ENCODE peak calls at places on chromosomes 1 and 21, in four cellular contexts. K is OCI-LY7, M is SK-N-SH, Y is GM23338. I is an unnamed sample.
A peak's percentile ranks its signal among the peaks of the same experiment; 100 is the strongest.

GRCh38 chr1:3409737-3410434 is 44.6 kb upstream of the ARHGEF16 start:
- DNase-seq in M (peak; percentile 86), K (no peak), Y (peak; percentile 25), I (no peak)

GRCh38 chr1:25971044-25971881 is 26.6 kb downstream of the PAFAH2 start:
- DNase-seq in Y (peak; percentile 32), K (peak; percentile 69), M (no peak), I (no peak)

GRCh38 chr1:245074232-245074747 is 80.5 kb upstream of the KIF26B start:
- DNase-seq in Y (no peak), M (no peak), K (no peak), I (no peak)

GRCh38 chr21:41783476-41784150 is 16.8 kb upstream of the RIPK4 start:
- DNase-seq in M (no peak), K (no peak), Y (no peak), I (no peak)

GRCh38 chr1:209587778-209588177 is 4.3 kb downstream of the CAMK1G start:
- DNase-seq in M (no peak), Y (no peak), K (no peak), I (no peak)

GRCh38 chr1:3930696-3931309 is 30.7 kb upstream of the C1orf174 start:
- DNase-seq in K (no peak), Y (no peak), M (no peak), I (no peak)

GRCh38 chr1:165467706-165468105 is 22.8 kb upstream of the RXRG start:
- DNase-seq in K (no peak), Y (no peak), M (no peak), I (no peak)

GRCh38 chr1:220113136-220113695 is 19.3 kb downstream of the IARS2 start:
- DNase-seq in M (peak; percentile 52), K (peak; percentile 54), Y (peak; percentile 73), I (peak; percentile 58)

GRCh38 chr1:19622204-19622603 is 21.9 kb upstream of the NBL1 start:
- DNase-seq in K (no peak), M (no peak), Y (no peak), I (no peak)

GRCh38 chr21:23014021-23014420 is 2015.8 kb downstream of the NCAM2 start:
- DNase-seq in M (no peak), K (no peak), Y (no peak), I (no peak)

GRCh38 chr21:23003951-23004350 is 2005.7 kb downstream of the NCAM2 start:
- DNase-seq in M (no peak), K (no peak), Y (no peak), I (no peak)

GRCh38 chr21:23009360-23009759 is 2011.2 kb downstream of the NCAM2 start:
- DNase-seq in M (peak; percentile 41), Y (no peak), K (no peak), I (no peak)

GRCh38 chr21:23008803-23009202 is 2010.6 kb downstream of the NCAM2 start:
- DNase-seq in Y (no peak), K (no peak), M (peak; percentile 31), I (no peak)
- TF ChIP-seq EZH2phosphoT487 in Y (no peak), K (no peak), M (no peak), I (no peak)

DNA sequence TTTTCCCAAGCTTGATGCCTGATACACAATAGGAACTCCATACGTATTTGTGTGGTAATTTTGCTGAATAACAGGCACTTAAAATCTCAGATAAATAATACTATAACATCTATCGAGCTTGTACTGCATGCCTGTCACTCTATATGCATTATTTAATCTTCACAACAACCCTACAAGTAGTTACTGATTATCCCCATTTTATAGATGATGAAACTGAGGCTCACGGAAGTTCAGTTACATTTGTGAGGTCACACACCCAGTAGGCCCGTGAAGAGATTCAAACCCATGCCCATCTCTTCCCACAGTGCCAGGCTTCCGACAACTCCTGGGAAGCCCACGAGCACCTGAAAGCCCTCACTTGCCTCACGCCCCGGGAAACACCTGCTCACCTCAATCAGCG is 98.8 kb downstream of the RAVER2 start:
- DNase-seq in K (no peak), Y (no peak), M (no peak), I (no peak)
- H3K36me3 ChIP-seq in K (peaks cover 79% of the 10 kb centered on the region), Y (no peaks in the 10 kb centered on the region), M (peaks cover 79% of the 10 kb centered on the region), I (no peaks in the 10 kb centered on the region)

GRCh38 chr1:45329445-45329844 is 2.8 kb downstream of the HPDL start:
- DNase-seq in M (no peak), Y (peak; percentile 72), K (no peak), I (no peak)

GRCh38 chr1:45327644-45328515 is 1.2 kb downstream of the HPDL start:
- DNase-seq in K (peak; percentile 62), Y (peak; percentile 46), M (peak; percentile 48), I (no peak)

GRCh38 chr1:45325816-45326506 is 734 bp upstream of the HPDL start:
- DNase-seq in M (peak; percentile 44), K (no peak), Y (no peak), I (no peak)

GRCh38 chr1:45328680-45329079 is 2.0 kb downstream of the HPDL start:
- DNase-seq in K (no peak), M (no peak), Y (peak; percentile 33), I (no peak)

DNA sequence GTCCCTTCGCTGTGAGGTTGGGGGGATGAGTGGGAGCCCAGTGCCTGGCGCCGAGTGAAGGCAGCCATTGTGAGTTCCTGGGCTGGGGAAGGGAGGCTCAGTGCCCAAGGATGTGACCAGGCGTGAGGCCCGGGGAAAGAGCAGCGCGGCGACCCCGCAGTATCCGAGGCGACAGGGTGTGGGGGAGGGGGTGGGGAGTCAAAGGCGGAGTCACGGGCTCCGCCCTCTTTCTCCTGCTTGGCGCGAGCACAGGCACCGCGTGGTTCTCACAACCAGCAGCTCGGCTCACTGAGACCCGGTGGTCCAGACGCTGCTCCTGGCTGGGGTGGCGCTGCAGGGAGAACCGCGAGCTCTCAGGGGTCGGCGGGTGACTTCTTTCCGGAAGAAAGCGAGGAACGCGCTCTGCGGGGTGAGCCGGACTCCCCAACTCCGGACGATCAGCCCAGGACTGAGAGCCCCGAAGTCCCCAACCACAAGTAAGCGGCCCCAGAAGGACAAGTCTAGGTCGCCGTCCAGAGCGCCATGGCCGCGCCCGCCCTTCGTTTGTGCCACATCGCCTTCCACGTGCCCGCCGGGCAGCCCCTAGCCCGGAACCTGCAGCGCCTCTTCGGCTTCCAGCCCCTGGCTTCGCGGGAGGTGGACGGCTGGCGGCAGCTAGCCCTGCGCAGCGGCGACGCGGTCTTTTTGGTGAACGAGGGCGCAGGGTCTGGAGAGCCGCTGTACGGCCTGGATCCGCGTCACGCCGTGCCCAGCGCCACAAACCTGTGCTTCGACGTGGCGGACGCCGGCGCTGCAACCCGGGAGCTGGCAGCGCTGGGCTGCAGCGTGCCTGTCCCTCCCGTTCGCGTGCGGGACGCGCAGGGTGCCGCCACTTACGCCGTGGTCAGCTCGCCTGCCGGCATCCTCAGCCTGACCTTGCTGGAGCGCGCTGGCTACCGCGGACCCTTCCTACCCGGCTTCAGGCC is at the start of gene HPDL:
- DNase-seq in K (peak; percentile 84), M (peak; percentile 92), Y (peak; percentile 95), I (peak; percentile 66)
- TF ChIP-seq CTCF in K (peak; percentile 43), M (no peak), Y (peak; percentile 25), I (no peak)

DNA sequence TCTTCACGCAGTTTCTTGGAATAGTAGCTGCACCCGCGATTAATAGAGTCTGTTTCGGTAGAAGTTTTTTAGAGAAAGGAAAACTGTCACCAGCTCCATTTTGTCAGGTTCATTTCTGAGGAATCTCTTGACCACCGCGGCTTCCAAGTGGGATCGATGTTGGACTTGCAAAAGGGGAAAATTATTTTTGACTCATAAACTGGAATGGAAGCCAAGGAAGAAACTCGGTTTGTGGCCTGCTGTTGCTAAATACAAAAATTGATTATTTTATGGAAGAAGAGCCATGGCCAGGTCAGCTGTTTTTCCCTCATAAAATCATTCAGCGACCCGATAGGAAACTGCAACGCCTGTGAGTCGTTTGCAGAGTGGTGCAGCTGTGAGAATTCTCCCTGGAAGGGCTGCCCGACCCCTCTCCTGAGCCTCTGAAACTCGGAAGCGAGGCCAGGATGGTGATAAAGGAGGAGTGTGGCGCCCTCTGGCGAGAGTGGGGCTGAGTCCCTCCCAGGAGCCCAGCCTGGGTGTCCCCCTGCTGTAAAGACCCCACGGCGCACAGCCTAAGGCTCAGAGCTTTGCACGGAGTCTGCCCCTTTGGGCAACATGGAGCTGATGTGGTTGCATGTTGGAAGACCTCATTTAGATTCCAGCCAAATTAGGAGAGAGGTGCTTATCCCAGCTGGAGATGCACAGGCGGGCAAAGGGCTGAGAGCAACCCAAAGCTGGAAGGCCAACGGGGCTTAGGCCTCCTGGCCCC is 83.6 kb upstream of the SLC25A33 start:
- DNase-seq in K (peak; percentile 81), M (peak; percentile 79), Y (peak; percentile 96), I (peak; percentile 26)
- TF ChIP-seq EZH2phosphoT487 in K (no peak), M (no peak), Y (no peak), I (no peak)

GRCh38 chr1:162641128-162641527 is 8.9 kb downstream of the DDR2 start:
- DNase-seq in M (no peak), Y (no peak), K (no peak), I (no peak)
- H3K36me3 ChIP-seq in M (peaks cover 15% of the 10 kb centered on the region), Y (no peaks in the 10 kb centered on the region), K (no peaks in the 10 kb centered on the region), I (no peaks in the 10 kb centered on the region)

I was measured in MM.1S.